ENCODE peak calls at places on chromosomes 16 and 17, in eight cellular contexts. V is PC-9, P is astrocyte, H is hepatocyte, Z is right lobe of liver, B is adrenal gland, T is A549, M is ovary. L is an unnamed sample.
A peak's percentile ranks its signal among the peaks of the same experiment; 100 is the strongest.

GRCh38 chr17:68697850-68698313 is 96.7 kb upstream of the FAM20A start:
- DNase-seq in B (no peak), P (peak; percentile 19), M (no peak), Z (no peak), V (no peak), T (no peak), H (no peak), L (no peak)

GRCh38 chr17:45184144-45184543 is 22.5 kb downstream of the HEXIM2 start:
- DNase-seq in T (no peak), H (no peak), Z (no peak), P (no peak), B (no peak), M (no peak), V (no peak), L (no peak)

GRCh38 chr16:10242076-10242475 is 59.8 kb upstream of the GRIN2A start:
- DNase-seq in M (no peak), Z (no peak), T (no peak), P (no peak), V (no peak), H (no peak), B (no peak), L (no peak)

GRCh38 chr17:50219939-50220465 is 18.6 kb upstream of the COL1A1 start:
- DNase-seq in T (no peak), Z (no peak), M (no peak), B (peak; percentile 36), V (no peak), H (peak; percentile 61), P (peak; percentile 77), L (peak; percentile 90)

GRCh38 chr17:77126519-77126918 is 14.2 kb upstream of the SEC14L1 start:
- DNase-seq in B (peak; percentile 64), M (no peak), V (peak; percentile 58), Z (no peak), T (no peak), H (no peak), P (no peak), L (no peak)

GRCh38 chr17:42097691-42098661 is at the start of gene ZNF385C:
- DNase-seq in M (peak; percentile 43), B (no peak), H (peak; percentile 55), P (no peak), V (no peak), Z (no peak), T (no peak), L (peak; percentile 18)

GRCh38 chr16:9302102-9302501 is 210.7 kb downstream of the HAPSTR1 start:
- DNase-seq in V (no peak), M (no peak), H (no peak), Z (peak; percentile 53), P (no peak), B (peak; percentile 34), T (no peak), L (no peak)

GRCh38 chr16:10611825-10612342 is 31.5 kb upstream of the EMP2 start:
- DNase-seq in Z (no peak), B (no peak), H (no peak), V (no peak), M (no peak), P (no peak), T (no peak), L (no peak)

GRCh38 chr16:84508502-84508901 is 4.0 kb upstream of the MEAK7 start:
- DNase-seq in T (no peak), H (no peak), M (no peak), B (no peak), P (no peak), V (no peak), Z (no peak), L (no peak)

GRCh38 chr17:63446981-63447687 is 1.0 kb upstream of the CYB561 start:
- DNase-seq in M (peak; percentile 46), T (no peak), H (no peak), Z (no peak), P (no peak), V (peak; percentile 74), B (no peak), L (peak; percentile 91)

DNA sequence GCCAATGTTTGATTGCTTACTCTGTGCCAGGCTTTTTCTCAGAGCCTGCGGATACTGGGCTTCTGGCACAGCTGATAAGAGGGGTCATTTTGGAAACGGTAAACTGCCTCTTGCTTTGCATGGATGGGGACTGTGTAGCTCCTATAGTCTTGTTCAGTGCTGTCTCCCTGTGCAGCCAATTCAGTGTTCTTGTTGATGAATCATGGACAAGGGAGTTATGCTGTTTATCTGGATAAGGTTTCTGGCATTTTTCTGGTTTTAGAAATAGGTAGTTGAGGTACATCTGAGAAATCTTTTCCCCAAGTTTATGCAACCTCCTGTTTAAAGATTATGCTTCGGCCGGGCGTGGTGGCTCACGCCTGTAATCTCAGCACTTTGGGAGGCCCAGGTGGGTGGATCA is 16.7 kb upstream of the TANGO6 start:
- DNase-seq in V (no peak), Z (no peak), M (no peak), T (no peak), H (no peak), P (peak; percentile 20), B (no peak), L (no peak)
- H3K4me1 ChIP-seq in V (no peaks in the 10 kb centered on the region), Z (no peaks in the 10 kb centered on the region), M (peaks cover 1% of the 10 kb centered on the region), T (no peaks in the 10 kb centered on the region), H (no peaks in the 10 kb centered on the region), P (peaks cover 8% of the 10 kb centered on the region), B (no peaks in the 10 kb centered on the region), L (no peaks in the 10 kb centered on the region)

GRCh38 chr16:590875-591200 is 972 bp downstream of the RAB40C start:
- DNase-seq in Z (no peak), V (no peak), B (no peak), H (no peak), T (no peak), M (no peak), P (no peak), L (no peak)

GRCh38 chr16:588639-588888 is 1.3 kb upstream of the RAB40C start:
- DNase-seq in P (peak; percentile 67), B (peak; percentile 83), H (peak; percentile 82), T (no peak), V (peak; percentile 50), M (peak; percentile 47), Z (no peak), L (peak; percentile 70)

GRCh38 chr16:588889-589657 is 793 bp upstream of the RAB40C start:
- DNase-seq in P (peak; percentile 86), H (peak; percentile 97), V (peak; percentile 98), Z (peak; percentile 99), T (peak; percentile 81), M (peak; percentile 98), B (peak; percentile 98), L (peak; percentile 97)

GRCh38 chr16:590165-590874 is 454 bp downstream of the RAB40C start:
- DNase-seq in M (peak; percentile 62), P (no peak), Z (peak; percentile 60), T (no peak), B (peak; percentile 67), V (peak; percentile 38), H (peak; percentile 80), L (peak; percentile 64)

GRCh38 chr16:589658-590159 is at the start of gene RAB40C:
- DNase-seq in V (peak; percentile 99), Z (peak; percentile 99), P (peak; percentile 92), M (peak; percentile 99), B (peak; percentile 100), T (peak; percentile 93), H (peak; percentile 100), L (peak; percentile 99)
- TF ChIP-seq CTCF in V (no peak), Z (no peak), P (no peak), M (peak; percentile 19), B (no peak), T (no peak), H (no peak), L (no peak)

GRCh38 chr16:12206031-12206748 is 229.7 kb downstream of the SNX29 start:
- DNase-seq in H (no peak), T (no peak), B (no peak), V (no peak), M (no peak), Z (no peak), P (no peak), L (no peak)
- H3K4me3 ChIP-seq in H (no peak overlapping the region), T (no peak overlapping the region), B (no peak overlapping the region), V (no peak overlapping the region), M (no peak overlapping the region), Z (no peak overlapping the region), P (no peak overlapping the region), L (no peak overlapping the region)

GRCh38 chr17:29154516-29155234 is 25.5 kb downstream of the MYO18A start:
- DNase-seq in T (no peak), V (peak; percentile 71), M (no peak), B (peak; percentile 71), Z (no peak), P (no peak), H (no peak), L (no peak)
- H3K4me1 ChIP-seq in T (peaks cover 95% of the 10 kb centered on the region), V (peaks cover 100% of the 10 kb centered on the region), M (peaks cover 43% of the 10 kb centered on the region), B (peaks cover 19% of the 10 kb centered on the region), Z (peaks cover 81% of the 10 kb centered on the region), P (peaks cover 67% of the 10 kb centered on the region), H (peaks cover 75% of the 10 kb centered on the region), L (peaks cover 25% of the 10 kb centered on the region)

DNA sequence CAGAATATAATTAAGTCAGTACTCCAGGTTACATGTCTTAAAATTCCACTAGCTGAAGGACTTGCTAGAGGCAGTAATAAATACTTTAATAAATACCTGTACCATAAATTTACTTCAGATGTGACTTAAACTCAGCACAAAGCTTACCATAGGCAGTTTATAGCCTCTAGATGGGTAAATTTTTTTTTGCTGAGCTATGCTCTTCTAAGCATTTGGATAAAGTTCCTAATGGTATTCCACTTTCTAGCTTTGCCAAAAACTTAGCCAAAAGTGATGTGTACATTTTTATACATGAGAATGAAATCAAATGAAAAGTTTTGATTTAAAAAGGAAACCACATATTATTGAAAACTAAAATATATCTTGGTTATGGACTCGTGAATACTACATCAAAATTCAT is 63.7 kb upstream of the DHX40 start:
- DNase-seq in V (no peak), T (no peak), P (no peak), B (no peak), H (no peak), M (no peak), Z (no peak), L (no peak)
- TF ChIP-seq CTCF in V (no peak), T (no peak), P (no peak), B (no peak), H (no peak), M (no peak), Z (no peak), L (no peak)

L was measured in cardiac muscle cell.